ENCODE peak calls at places on chromosomes 2 and 18, in seven cellular contexts. Y is A549, U is ovary, H is HepG2, L is tibial nerve, C is upper lobe of left lung, J is suprapubic skin. Q is an unnamed sample.

GRCh38 chr2:43087413-43087812 is 139.0 kb downstream of the ZFP36L2 start:
- DNase-seq in Y (no peak), U (no peak), H (no peak), L (no peak), C (no peak), J (no peak), Q (no peak)

GRCh38 chr18:57438669-57439616 is 3.8 kb downstream of the ONECUT2 start:
- DNase-seq in Y (no peak), U (no peak), H (no peak), L (no peak), C (peak; percentile 26), J (no peak), Q (no peak)

GRCh38 chr2:120319686-120320317 is 26.1 kb upstream of the INHBB start:
- DNase-seq in Y (no peak), U (no peak), H (no peak), L (no peak), C (no peak), J (no peak), Q (no peak)

GRCh38 chr2:168185583-168186274 is 61.7 kb downstream of the STK39 start:
- DNase-seq in Y (no peak), U (no peak), H (peak; percentile 79), L (no peak), C (no peak), J (no peak), Q (no peak)

GRCh38 chr2:238509151-238509820 is 82.6 kb downstream of the ASB1 start:
- DNase-seq in Y (no peak), U (no peak), H (no peak), L (no peak), C (no peak), J (no peak), Q (no peak)

GRCh38 chr2:202096736-202097135 is 23.7 kb downstream of the KIAA2012 start:
- DNase-seq in Y (no peak), U (no peak), H (no peak), L (no peak), C (no peak), J (no peak), Q (no peak)

GRCh38 chr2:29603341-29603740 is 318.0 kb downstream of the ALK start:
- DNase-seq in Y (no peak), U (no peak), H (no peak), L (no peak), C (no peak), J (no peak), Q (no peak)

GRCh38 chr2:197992482-197993133 is 188.2 kb downstream of the PLCL1 start:
- DNase-seq in Y (no peak), U (no peak), H (no peak), L (no peak), C (no peak), J (no peak), Q (no peak)

GRCh38 chr2:86107031-86107430 is 996 bp downstream of the PTCD3 start:
- DNase-seq in Y (no peak), U (no peak), H (no peak), L (no peak), C (no peak), J (no peak), Q (no peak)

GRCh38 chr2:176212276-176212675 is 23.8 kb downstream of the HOXD1 start:
- DNase-seq in Y (no peak), U (no peak), H (no peak), L (no peak), C (no peak), J (no peak), Q (no peak)

GRCh38 chr2:168494190-168494711 is 38.2 kb downstream of the CERS6 start:
- DNase-seq in Y (peak; percentile 13), U (no peak), H (peak; percentile 81), L (no peak), C (no peak), J (no peak), Q (no peak)

GRCh38 chr2:217960351-217960750 is 42.4 kb downstream of the TNS1 start:
- DNase-seq in Y (no peak), U (peak; percentile 29), H (no peak), L (no peak), C (no peak), J (peak; percentile 52), Q (no peak)

GRCh38 chr2:37855283-37856041 is 69.6 kb upstream of the RMDN2 start:
- DNase-seq in Y (no peak), U (no peak), H (no peak), L (no peak), C (no peak), J (no peak), Q (no peak)

GRCh38 chr18:11034816-11035215 is 114.6 kb downstream of the PIEZO2 start:
- DNase-seq in Y (no peak), U (no peak), H (peak; percentile 27), L (no peak), C (no peak), J (no peak), Q (no peak)

GRCh38 chr2:135424849-135425248 is 106.2 kb downstream of the ZRANB3 start:
- DNase-seq in Y (no peak), U (no peak), H (no peak), L (no peak), C (no peak), J (no peak), Q (no peak)

GRCh38 chr2:58030789-58031188 is 15.8 kb upstream of the VRK2 start:
- DNase-seq in Y (no peak), U (no peak), H (peak; percentile 21), L (no peak), C (no peak), J (no peak), Q (no peak)

GRCh38 chr2:238573065-238573778 is 146.5 kb downstream of the ASB1 start:
- DNase-seq in Y (peak; percentile 49), U (no peak), H (peak; percentile 34), L (no peak), C (peak; percentile 67), J (peak; percentile 62), Q (no peak)

GRCh38 chr18:957829-958228 is 53.2 kb downstream of the ADCYAP1 start:
- DNase-seq in Y (no peak), U (no peak), H (no peak), L (no peak), C (no peak), J (no peak), Q (no peak)

GRCh38 chr2:232235716-232236115 is 142.8 kb upstream of the ALPP start:
- DNase-seq in Y (no peak), U (no peak), H (no peak), L (no peak), C (no peak), J (no peak), Q (no peak)

DNA sequence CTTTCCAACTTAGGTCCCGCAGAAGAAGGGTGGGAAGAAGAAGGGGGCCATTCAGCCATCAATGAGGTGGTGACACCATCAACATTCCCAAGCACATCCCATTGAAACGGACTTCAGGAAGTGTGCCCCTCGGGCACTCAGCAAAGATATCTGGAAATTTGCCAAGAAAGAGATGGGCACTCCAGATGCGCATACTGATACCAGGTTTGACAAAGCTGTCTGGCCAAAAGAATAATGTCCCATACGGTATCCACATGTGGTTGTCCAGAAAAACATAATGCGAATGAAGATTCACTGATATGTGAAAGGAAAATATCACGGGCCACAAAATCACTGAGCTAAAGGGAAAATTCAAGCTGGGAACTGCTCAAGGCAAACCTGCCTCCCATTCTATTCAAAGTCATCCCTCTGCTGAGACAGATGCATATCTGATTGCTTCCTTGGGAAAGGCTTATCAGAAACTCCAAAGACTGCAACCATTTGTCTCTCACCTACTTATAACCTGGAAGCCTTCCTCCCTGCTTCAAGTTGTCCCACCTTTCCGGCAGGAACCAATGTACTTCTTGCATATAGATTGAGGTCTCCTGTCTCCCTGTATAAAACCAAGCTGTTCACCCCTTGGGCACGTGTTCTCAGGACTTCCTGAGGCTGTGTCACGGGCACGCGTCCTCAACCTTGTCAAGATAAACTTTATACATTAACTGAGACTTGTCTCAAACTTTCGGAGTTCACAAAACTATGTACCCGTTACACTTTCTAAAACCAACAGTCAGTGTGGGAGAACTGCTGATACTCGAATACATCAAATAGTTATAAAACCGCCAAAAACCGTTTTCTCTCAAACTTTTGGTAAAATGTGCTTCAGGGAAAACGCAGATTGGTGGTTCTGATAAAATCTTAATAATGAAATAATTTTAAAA is 1.3 kb upstream of the PDK1 start:
- DNase-seq in Y (no peak), U (no peak), H (no peak), L (no peak), C (no peak), J (no peak), Q (no peak)
- H3K27ac ChIP-seq in Y (peak overlapping the region; percentile 87), U (no peak overlapping the region), H (peak overlapping the region; percentile 77), L (peak overlapping the region; percentile 84), C (peak overlapping the region; percentile 93), J (no peak overlapping the region), Q (peak overlapping the region; percentile 93)

GRCh38 chr2:102149243-102149642 is 6.7 kb downstream of the IL1R1 start:
- DNase-seq in Y (no peak), U (no peak), H (no peak), L (no peak), C (no peak), J (no peak), Q (no peak)
- H3K9me3 ChIP-seq in Y (peaks cover 69% of the 10 kb centered on the region), U (no peaks in the 10 kb centered on the region), H (peaks cover 4% of the 10 kb centered on the region), L (no peaks in the 10 kb centered on the region), C (peaks cover 25% of the 10 kb centered on the region), J (no peaks in the 10 kb centered on the region), Q (peaks cover 25% of the 10 kb centered on the region)

GRCh38 chr2:219279151-219279915 is at the start of gene DNAJB2:
- DNase-seq in Y (peak; percentile 97), U (peak; percentile 99), H (peak; percentile 93), L (peak; percentile 96), C (peak; percentile 98), J (peak; percentile 99), Q (peak; percentile 99)
- TF ChIP-seq EP300 in Y (peak; percentile 29), U (peak; percentile 82), H (no peak), L (peak; percentile 99), C (peak; percentile 71), J (peak; percentile 16), Q (peak; percentile 57)

GRCh38 chr18:55403555-55403954 is 184.4 kb downstream of the TCF4 start:
- DNase-seq in Y (no peak), U (no peak), H (no peak), L (no peak), C (no peak), J (no peak), Q (no peak)

GRCh38 chr18:55402731-55403405 is 185.1 kb downstream of the TCF4 start:
- DNase-seq in Y (no peak), U (no peak), H (no peak), L (no peak), C (no peak), J (no peak), Q (no peak)

GRCh38 chr18:55401275-55401620 is 186.7 kb downstream of the TCF4 start:
- DNase-seq in Y (no peak), U (no peak), H (no peak), L (no peak), C (no peak), J (no peak), Q (no peak)

GRCh38 chr18:55400590-55401274 is 187.3 kb downstream of the TCF4 start:
- DNase-seq in Y (no peak), U (no peak), H (no peak), L (no peak), C (no peak), J (no peak), Q (no peak)

DNA sequence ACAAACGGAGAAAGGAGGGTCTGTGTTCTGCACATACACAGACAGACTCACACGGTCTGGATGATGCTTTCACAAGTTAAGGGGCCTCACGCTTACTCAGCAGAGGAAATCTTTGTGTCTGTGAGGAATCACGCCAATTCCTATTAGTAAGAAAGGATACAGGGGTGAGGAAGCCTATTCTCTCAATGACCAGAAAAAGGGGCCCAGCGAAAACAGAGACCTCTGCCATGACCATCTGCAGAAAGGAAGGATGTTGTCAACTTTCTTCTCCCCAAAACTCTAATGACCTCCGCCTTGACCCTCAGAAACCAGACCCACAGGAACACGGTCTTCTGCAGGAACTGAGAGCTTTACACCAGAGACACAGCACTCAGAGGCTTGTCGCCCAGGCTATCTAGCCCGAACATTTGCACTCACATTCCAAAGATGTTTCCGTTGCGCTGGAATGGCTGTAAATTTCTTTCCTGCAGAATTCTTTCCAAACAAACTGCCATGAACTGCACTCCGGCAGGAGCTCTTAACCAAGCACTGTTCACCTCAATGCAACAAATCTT is 186.3 kb downstream of the TCF4 start:
- DNase-seq in Y (no peak), U (peak; percentile 33), H (peak; percentile 2), L (no peak), C (no peak), J (no peak), Q (no peak)
- H3K27ac ChIP-seq in Y (peak overlapping the region; percentile 49), U (peak overlapping the region; percentile 44), H (no peak overlapping the region), L (peak overlapping the region; percentile 61), C (peak overlapping the region; percentile 65), J (peak overlapping the region; percentile 67), Q (peak overlapping the region; percentile 66)

Q was measured in esophagus muscularis mucosa.